ENCODE peak calls at places on chromosomes 11 and 22, in eight cellular contexts. U is tibial artery, Z is esophagus squamous epithelium, A is thoracic aorta, S is lower lobe of right lung, O is A673, Q is tibial nerve, Y is neural progenitor cell. P is an unnamed sample. For H3K36me3, the result is how much of the 10 kb centered on the place peaks cover.

GRCh38 chr22:44049369-44050231 is 25.5 kb downstream of the PARVB start:
- DNase-seq in S (no peak), Z (no peak), U (no peak), Q (no peak), O (no peak), Y (no peak), A (no peak), P (peak)

GRCh38 chr11:19810852-19811251 is 98.2 kb downstream of the NAV2 start:
- DNase-seq in Y (no peak), O (no peak), A (no peak), S (no peak), U (no peak), Z (no peak), Q (no peak), P (no peak)

GRCh38 chr22:42388130-42388797 is 43.9 kb downstream of the NFAM1 start:
- DNase-seq in A (no peak), Z (no peak), S (no peak), Y (peak), O (peak), U (no peak), Q (no peak), P (no peak)

GRCh38 chr11:10108901-10109665 is 184.9 kb downstream of the SBF2 start:
- DNase-seq in Q (no peak), A (no peak), Z (no peak), O (peak), Y (no peak), U (peak), S (no peak), P (no peak)

GRCh38 chr11:68324695-68325094 is 12.3 kb downstream of the LRP5 start:
- DNase-seq in Q (no peak), O (no peak), Y (no peak), A (no peak), S (no peak), U (no peak), Z (no peak), P (no peak)

GRCh38 chr22:37654556-37655251 is 3.8 kb upstream of the PDXP start:
- DNase-seq in A (no peak), S (no peak), Q (no peak), O (no peak), Z (no peak), Y (no peak), U (no peak), P (no peak)

GRCh38 chr22:22025320-22026156 is 43.0 kb upstream of the TOP3B start:
- DNase-seq in A (no peak), Z (no peak), Q (no peak), O (no peak), Y (no peak), U (no peak), S (no peak), P (no peak)

GRCh38 chr22:49927483-49928184 is 9.2 kb downstream of the CRELD2 start:
- DNase-seq in O (no peak), S (no peak), A (no peak), Y (no peak), Q (no peak), U (no peak), Z (no peak), P (no peak)

GRCh38 chr22:25758316-25758715 is 16.3 kb downstream of the MYO18B start:
- DNase-seq in U (no peak), S (no peak), Q (no peak), A (no peak), Y (no peak), O (no peak), Z (no peak), P (no peak)

DNA sequence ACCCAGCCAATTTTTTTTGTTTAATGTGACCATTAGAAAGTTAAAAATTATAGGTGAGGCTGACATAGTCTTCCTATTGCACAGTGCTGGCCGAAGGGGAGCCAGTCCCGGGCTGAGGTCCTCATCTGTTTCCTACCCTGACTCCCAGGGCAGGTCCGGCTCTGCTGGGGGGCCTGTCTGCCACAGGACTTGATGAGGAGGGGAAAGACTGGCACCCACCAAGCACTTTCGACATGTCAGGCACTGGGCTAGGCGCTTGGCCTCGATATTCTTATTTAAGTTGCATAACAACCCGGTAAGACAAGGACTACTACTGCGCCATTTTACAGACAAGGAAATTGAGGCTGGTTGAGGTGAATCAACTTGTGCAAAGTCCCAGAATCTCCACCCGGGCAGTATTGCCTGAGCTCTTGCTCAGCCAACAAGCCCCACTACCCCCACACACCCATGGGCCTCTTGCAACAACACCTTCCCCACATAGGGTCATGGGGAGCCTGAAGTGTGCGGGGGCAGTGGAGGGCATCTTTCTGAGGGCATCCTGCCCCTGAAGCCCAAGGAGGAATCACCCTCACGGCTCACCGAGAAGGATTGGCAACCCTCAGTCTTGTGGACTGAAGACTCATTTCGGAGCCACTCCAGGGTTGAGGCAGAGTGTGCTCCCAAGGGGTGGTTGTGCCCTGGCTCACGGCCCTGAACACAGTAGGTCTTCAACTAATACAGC is 62.7 kb upstream of the LINC01488 start:
- DNase-seq in O (no peak), Q (no peak), S (no peak), Z (no peak), Y (no peak), U (no peak), A (no peak), P (no peak)
- H3K36me3 ChIP-seq in O (under half), Q (under half), S (under half), Z (under half), Y (under half), U (under half), A (under half), P (under half)

DNA sequence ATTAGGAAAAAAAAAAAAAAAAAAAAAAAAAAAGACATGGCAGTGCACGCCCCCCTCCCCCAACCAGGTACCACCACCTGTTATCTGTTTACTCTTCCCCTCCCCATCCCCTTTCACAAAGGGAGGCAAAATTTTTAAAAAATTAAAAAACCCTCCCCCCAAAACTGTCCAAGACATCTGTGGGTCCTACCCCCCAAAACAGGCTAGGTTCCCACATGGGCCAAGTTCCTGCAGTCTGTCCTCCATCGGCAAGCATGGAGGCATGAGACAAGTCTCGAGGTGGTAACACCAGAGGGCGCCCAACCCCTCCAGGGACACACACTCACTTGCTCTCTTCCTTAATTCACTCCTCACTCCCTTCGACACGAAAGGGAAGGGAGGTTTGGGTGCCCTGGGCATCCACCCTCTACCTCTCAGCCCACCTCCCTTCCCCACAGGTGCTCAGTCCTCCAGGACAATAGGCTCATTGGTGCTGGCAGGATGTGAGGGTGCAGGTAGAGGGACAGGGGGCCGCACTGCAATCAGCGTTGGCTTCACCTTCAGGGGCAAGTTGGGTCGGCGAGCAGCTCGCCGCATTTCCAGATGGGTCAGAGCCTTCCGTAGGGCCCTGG is 2.2 kb upstream of the TUT1 start:
- DNase-seq in O (peak), Y (peak), S (peak), Z (no peak), U (peak), A (no peak), Q (peak), P (peak)
- H3K27ac ChIP-seq in O (no peak), Y (no peak), S (no peak), Z (peak), U (no peak), A (peak), Q (peak), P (no peak)

DNA sequence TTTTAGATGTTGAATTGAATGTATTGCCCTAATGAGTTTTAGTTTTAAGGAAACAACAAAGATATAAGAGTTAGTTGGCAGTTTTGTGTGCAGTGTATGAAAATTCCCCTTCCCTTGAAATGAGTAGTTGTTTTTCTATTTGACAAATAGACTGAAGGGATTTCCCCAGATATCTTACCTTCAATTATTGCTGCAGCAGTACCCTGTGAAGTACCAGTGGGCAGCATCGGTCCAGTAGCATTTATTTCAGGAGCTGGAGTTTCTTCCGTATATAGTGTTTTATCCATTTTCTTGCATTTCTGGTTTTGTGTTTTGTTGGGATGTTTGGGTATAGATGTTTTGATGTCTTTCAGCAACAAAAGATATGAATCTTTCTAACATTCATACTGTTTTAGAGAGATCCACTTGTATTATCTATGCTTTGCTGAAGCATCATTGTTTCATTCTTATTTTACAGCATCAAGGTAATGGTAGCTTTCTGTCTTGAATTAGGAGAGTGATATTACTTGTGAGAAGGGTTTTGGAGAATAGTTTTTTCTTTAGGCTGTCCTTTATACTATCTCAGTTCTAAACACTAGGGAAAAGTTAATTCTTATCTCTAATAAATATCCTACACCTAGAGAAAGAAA is 7.4 kb downstream of the KMT2A start:
- DNase-seq in Q (no peak), Z (no peak), S (no peak), O (no peak), Y (no peak), U (no peak), A (no peak), P (no peak)
- H3K36me3 ChIP-seq in Q (under half), Z (under half), S (under half), O (under half), Y (under half), U (under half), A (under half), P (under half)

GRCh38 chr22:19207902-19208283 is 29.4 kb upstream of the SLC25A1 start:
- DNase-seq in S (no peak), Q (no peak), U (no peak), O (no peak), Z (no peak), A (no peak), Y (no peak), P (no peak)
- H3K27ac ChIP-seq in S (no peak), Q (no peak), U (no peak), O (no peak), Z (no peak), A (no peak), Y (no peak), P (no peak)

DNA sequence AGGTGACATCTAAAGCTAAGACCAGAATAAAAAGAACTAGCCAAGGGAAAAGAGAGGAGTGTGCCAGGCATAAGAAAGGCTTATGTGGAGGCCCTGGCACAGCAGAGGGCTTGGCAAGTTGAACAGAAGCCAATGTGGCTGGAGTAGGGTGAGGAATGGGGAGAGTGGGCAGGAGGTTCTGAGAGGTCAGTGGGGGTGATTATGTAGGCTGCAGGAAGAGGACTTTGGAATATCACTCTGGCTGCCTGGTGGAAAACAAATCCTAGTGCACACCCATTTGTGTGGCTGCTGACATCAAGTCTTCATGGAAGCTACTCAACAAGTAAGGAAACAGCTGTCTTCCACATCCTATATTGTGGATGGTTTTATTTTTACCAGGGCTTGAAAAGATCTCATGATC is 3.5 kb downstream of the MRPL16 start:
- DNase-seq in U (no peak), Z (no peak), A (no peak), Q (no peak), S (no peak), Y (no peak), O (no peak), P (no peak)
- H3K36me3 ChIP-seq in U (under half), Z (half or more), A (under half), Q (under half), S (half or more), Y (under half), O (under half), P (half or more)

DNA sequence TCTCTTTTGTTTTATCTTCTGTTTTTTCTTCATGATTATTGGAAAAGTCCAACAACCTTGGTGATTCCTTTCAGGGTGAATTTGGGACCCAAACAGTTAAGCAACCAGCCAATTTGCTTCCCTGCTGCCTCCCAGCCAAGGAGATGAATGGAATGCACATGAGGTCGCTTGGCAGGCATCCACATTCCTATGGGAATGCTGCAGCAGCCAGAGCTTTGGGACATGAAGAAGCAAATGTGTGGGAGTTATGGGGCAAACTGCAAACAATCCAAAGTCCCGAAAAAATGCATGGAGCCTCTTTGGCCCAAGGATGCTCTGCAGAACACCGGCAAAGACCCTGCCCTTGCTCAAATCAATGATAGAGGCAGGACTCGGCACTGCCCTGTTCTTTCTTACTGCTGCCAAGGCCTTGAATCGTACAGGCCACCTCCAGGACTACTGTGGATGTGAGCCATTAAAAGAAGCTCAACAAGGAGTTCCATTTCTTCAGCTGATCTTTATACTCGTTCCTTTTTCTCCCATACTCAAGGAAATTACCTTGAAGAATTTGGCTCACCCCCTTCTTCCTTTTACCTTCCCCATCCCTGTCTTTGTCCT is 117.3 kb upstream of the TEAD1 start:
- DNase-seq in A (peak), U (peak), S (peak), Q (peak), Y (peak), O (peak), Z (no peak), P (peak)
- H3K27ac ChIP-seq in A (peak), U (no peak), S (no peak), Q (peak), Y (peak), O (no peak), Z (peak), P (peak)

GRCh38 chr22:24161485-24161884 is 19.8 kb upstream of the SUSD2 start:
- DNase-seq in S (no peak), A (no peak), U (no peak), Y (no peak), Z (no peak), Q (no peak), O (no peak), P (no peak)
- H3K36me3 ChIP-seq in S (half or more), A (under half), U (under half), Y (under half), Z (half or more), Q (under half), O (under half), P (under half)

GRCh38 chr22:28424427-28425080 is 255.1 kb downstream of the TTC28 start:
- DNase-seq in U (no peak), Q (no peak), S (no peak), A (no peak), Z (no peak), Y (no peak), O (no peak), P (no peak)
- H3K27ac ChIP-seq in U (no peak), Q (no peak), S (no peak), A (no peak), Z (no peak), Y (no peak), O (no peak), P (no peak)

GRCh38 chr11:763073-763463 is 14.2 kb downstream of the GATD1 start:
- DNase-seq in A (no peak), U (no peak), Q (no peak), S (peak), O (no peak), Z (no peak), Y (no peak), P (peak)

GRCh38 chr11:765025-765801 is 12.1 kb downstream of the GATD1 start:
- DNase-seq in O (peak), Y (peak), Q (no peak), S (peak), Z (no peak), A (no peak), U (peak), P (peak)

GRCh38 chr11:764322-765024 is 12.8 kb downstream of the GATD1 start:
- DNase-seq in Y (no peak), S (no peak), A (no peak), U (no peak), Z (no peak), O (no peak), Q (no peak), P (no peak)

GRCh38 chr11:762421-763072 is 14.7 kb downstream of the GATD1 start:
- DNase-seq in S (peak), O (peak), U (peak), Q (no peak), A (no peak), Y (no peak), Z (no peak), P (peak)

GRCh38 chr11:763549-764321 is 13.6 kb downstream of the GATD1 start:
- DNase-seq in Z (no peak), Q (no peak), O (no peak), U (no peak), A (no peak), S (no peak), Y (no peak), P (no peak)
- H3K36me3 ChIP-seq in Z (half or more), Q (under half), O (half or more), U (half or more), A (under half), S (half or more), Y (under half), P (half or more)

P was measured in endodermal cell.